ENCODE peak calls at places on chromosomes 12 and 14, in five cellular contexts. F is A549, S is HepG2, G is K562, D is endothelial cell of umbilical vein. E is an unnamed sample.

GRCh38 chr14:51261151-51261550 is 21.1 kb downstream of the TMX1 start:
- DNase-seq in F (no peak), S (no peak), D (no peak), G (no peak), E (no peak)

GRCh38 chr14:67680941-67681340 is 6.5 kb upstream of the VTI1B start:
- DNase-seq in G (peak; percentile 28), S (no peak), F (no peak), D (no peak), E (peak; percentile 81)

GRCh38 chr14:69299286-69300035 is 39.5 kb downstream of the GALNT16 start:
- DNase-seq in F (no peak), S (no peak), G (no peak), D (no peak), E (no peak)

GRCh38 chr12:14768823-14769405 is 34.4 kb downstream of the WBP11 start:
- DNase-seq in S (no peak), G (no peak), F (no peak), D (no peak), E (no peak)

GRCh38 chr12:77325505-77325904 is 260.1 kb upstream of the E2F7 start:
- DNase-seq in G (no peak), D (no peak), F (no peak), S (no peak), E (no peak)

GRCh38 chr12:28766398-28766797 is 382.7 kb upstream of the FAR2 start:
- DNase-seq in D (no peak), G (no peak), S (no peak), F (no peak), E (no peak)

GRCh38 chr12:100758083-100758482 is 36.5 kb upstream of the ANO4 start:
- DNase-seq in S (no peak), D (no peak), G (no peak), F (no peak), E (no peak)

GRCh38 chr14:36293824-36294223 is 26.6 kb downstream of the MBIP start:
- DNase-seq in G (no peak), D (no peak), F (no peak), S (peak; percentile 30), E (peak; percentile 79)

GRCh38 chr12:101826766-101827368 is 3.9 kb downstream of the GNPTAB start:
- DNase-seq in S (no peak), G (no peak), F (no peak), D (no peak), E (peak; percentile 74)

GRCh38 chr14:77106666-77107065 is 8.6 kb downstream of the CIPC start:
- DNase-seq in S (no peak), G (no peak), F (no peak), D (no peak), E (no peak)

GRCh38 chr12:124025661-124026060 is 52.6 kb downstream of the ZNF664 start:
- DNase-seq in D (no peak), F (no peak), S (no peak), G (no peak), E (no peak)

GRCh38 chr12:58529897-58530296 is 390.4 kb downstream of the LRIG3 start:
- DNase-seq in F (no peak), G (no peak), S (no peak), D (no peak), E (no peak)

GRCh38 chr12:52126050-52126604 is 46.6 kb downstream of the SMIM41 start:
- DNase-seq in F (no peak), S (no peak), G (peak; percentile 5), D (peak; percentile 19), E (no peak)

GRCh38 chr14:30607156-30607780 is 14.9 kb upstream of the SCFD1 start:
- DNase-seq in F (no peak), G (no peak), D (no peak), S (no peak), E (peak; percentile 8)

GRCh38 chr14:22622220-22622619 is 21.9 kb downstream of the OR6J1 start:
- DNase-seq in S (no peak), G (no peak), D (no peak), F (no peak), E (no peak)
- TF ChIP-seq MAX in S (no peak), G (no peak), D (no peak), F (no peak), E (no peak)

GRCh38 chr12:19692566-19692965 is 253.3 kb downstream of the AEBP2 start:
- DNase-seq in G (no peak), F (no peak), S (no peak), D (no peak), E (no peak)

GRCh38 chr12:19695244-19696098 is 256.2 kb downstream of the AEBP2 start:
- DNase-seq in F (no peak), D (peak; percentile 82), G (no peak), S (no peak), E (peak; percentile 49)

GRCh38 chr12:19692091-19692490 is 252.8 kb downstream of the AEBP2 start:
- DNase-seq in S (no peak), G (no peak), F (no peak), D (no peak), E (no peak)

GRCh38 chr12:19689801-19690472 is 250.6 kb downstream of the AEBP2 start:
- DNase-seq in G (no peak), D (no peak), F (no peak), S (no peak), E (no peak)

GRCh38 chr12:19694627-19695026 is 255.3 kb downstream of the AEBP2 start:
- DNase-seq in D (no peak), F (no peak), S (no peak), G (no peak), E (peak; percentile 94)
- TF ChIP-seq MYC in D (no peak), F (no peak), S (no peak), G (no peak), E (peak; percentile 42)

DNA sequence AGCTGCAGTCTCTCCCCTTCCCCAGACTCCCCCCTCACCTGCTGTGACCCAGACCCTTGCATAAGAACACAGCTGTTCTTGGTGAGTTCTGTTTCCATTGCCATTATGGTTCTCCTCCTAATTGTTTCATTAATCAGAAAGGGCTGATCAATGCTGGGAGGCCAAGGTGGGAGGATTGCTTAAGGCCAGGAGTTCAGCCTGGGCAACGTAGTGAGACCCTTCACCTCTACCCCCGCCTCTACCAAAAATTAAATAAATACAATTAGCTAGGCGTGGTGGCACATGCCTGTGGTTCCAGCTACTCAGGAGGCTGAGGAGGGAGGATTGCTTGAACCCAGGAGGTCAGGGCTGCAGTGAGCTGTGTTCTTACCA is 17.2 kb upstream of the FAIM2 start:
- DNase-seq in S (no peak), G (no peak), F (no peak), D (no peak), E (no peak)
- TF ChIP-seq MAX in S (no peak), G (no peak), F (no peak), D (no peak), E (no peak)

DNA sequence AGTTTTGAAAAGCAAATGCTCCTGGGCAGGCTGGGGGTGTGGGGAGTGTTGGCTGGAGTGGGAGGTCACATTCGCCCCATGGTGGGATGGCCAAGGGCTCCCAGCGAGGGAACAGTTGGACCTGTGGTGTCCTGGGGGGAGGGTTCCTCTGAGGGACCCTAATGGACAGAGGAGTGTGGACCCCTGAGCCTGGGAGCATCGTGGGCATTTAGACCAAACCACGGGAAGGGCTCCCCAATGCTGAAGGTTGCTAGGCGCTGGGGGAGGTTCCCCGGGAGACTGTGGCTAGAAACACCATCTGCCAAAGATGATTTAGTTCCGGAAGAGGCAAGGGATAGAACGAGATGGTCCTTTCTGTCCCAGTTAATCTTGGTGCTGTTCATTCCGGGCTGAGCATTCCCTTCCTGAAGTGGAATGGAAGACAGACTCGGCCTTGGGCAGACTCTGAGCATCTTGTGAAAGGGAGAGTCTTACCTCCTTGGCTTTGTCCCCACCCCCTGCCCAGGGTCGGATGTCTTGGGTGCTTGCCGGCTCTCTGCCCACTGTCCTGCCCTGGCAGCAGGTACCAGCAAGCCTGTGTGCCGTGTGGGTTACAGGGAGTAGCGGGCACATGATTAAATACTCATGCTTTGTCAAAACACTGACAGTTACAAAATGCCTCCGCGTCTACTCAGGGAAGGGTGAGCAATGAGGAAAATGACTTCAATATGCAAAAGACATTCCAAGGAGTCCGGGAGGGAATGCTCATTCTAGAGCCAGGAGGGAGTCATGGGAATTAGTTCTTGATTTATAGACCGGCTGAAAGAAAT is 215.9 kb downstream of the CACNA1C start:
- DNase-seq in S (no peak), F (no peak), D (no peak), G (no peak), E (no peak)
- TF ChIP-seq MYC in S (no peak), F (no peak), D (no peak), G (no peak), E (no peak)

DNA sequence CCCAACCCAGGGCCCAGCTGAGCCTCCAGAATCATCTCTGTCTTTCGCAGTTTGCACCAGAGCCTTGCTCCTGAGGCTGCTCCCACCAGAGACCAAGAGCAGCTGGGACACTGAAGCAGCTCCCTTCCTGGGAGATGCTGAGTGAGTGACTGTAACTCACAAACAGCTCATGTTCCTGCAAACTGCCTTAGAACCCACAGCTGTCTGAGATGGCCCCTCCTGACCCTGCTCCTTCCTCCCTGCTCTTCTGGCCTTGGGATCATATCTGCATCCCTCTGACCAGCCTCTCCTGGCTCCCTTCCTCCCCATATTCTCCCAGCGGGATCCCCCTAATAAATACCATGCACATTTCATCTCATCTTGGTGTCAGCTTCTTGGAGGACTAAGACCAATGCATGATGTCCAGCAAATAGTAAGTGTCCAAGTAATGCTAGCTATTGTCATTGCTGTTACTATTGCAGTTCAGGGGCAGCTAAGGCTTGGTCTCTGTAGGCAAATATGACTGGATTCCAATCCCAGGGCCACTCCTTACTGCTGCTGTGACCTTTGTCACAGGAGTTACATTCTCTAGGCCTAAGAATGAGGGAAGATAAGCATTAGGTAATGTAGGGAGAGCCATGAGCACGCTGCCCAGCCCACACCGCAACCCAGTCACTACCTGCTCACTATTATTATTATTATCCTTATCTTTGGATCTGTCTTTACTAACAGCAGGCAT is 47.9 kb downstream of the SYNE3 start:
- DNase-seq in S (peak; percentile 84), D (no peak), F (no peak), G (no peak), E (no peak)
- TF ChIP-seq MAX in S (peak; percentile 4), D (no peak), F (no peak), G (no peak), E (no peak)

GRCh38 chr14:100588671-100589070 is 1.5 kb upstream of the BEGAIN start:
- DNase-seq in D (no peak), S (no peak), F (no peak), G (no peak), E (no peak)
- TF ChIP-seq MYC in D (no peak), S (no peak), F (no peak), G (no peak), E (no peak)

GRCh38 chr12:27274706-27275105 is 30.6 kb downstream of the STK38L start:
- DNase-seq in F (no peak), D (peak; percentile 37), S (no peak), G (no peak), E (no peak)

GRCh38 chr12:27277846-27278260 is 33.8 kb downstream of the STK38L start:
- DNase-seq in D (peak; percentile 74), G (no peak), F (no peak), S (peak; percentile 60), E (no peak)

GRCh38 chr12:27279836-27280235 is 35.8 kb downstream of the STK38L start:
- DNase-seq in F (no peak), G (no peak), D (no peak), S (no peak), E (peak; percentile 77)

GRCh38 chr12:27273114-27273513 is 29.0 kb downstream of the STK38L start:
- DNase-seq in S (no peak), D (no peak), G (no peak), F (no peak), E (no peak)

GRCh38 chr12:27276275-27276674 is 32.2 kb downstream of the STK38L start:
- DNase-seq in F (no peak), D (no peak), S (no peak), G (no peak), E (no peak)
- TF ChIP-seq MAX in F (no peak), D (no peak), S (no peak), G (no peak), E (no peak)

E was measured in NB4.